ENCODE peak calls at places on chromosomes 1 and 21, in eight cellular contexts. One of them, this sample, is unnamed.

GRCh38 chr1:8443558-8444194 is 125.8 kb downstream of the SLC45A1 start:
- DNase-seq in HTR-8/SVneo: no peak
- DNase-seq in fibroblast of the aortic adventitia: peak; percentile 73
- DNase-seq in osteocyte: no peak
- DNase-seq in hepatocyte: no peak
- DNase-seq in activated T-cell treated with anti-CD3 and anti-CD28 coated beads for 1 hour: no peak
- DNase-seq in stimulated activated CD4-positive, alpha-beta T cell treated with anti-CD3 and anti-CD28 coated beads, Interleukin-4, amount 100 ng/mL, for 4 hours: no peak
- DNase-seq in HEK293T: no peak
- DNase-seq in this sample: no peak

GRCh38 chr1:209873067-209873810 is 45.5 kb downstream of the UTP25 start:
- DNase-seq in osteocyte: no peak
- DNase-seq in activated T-cell treated with anti-CD3 and anti-CD28 coated beads for 1 hour: no peak
- DNase-seq in fibroblast of the aortic adventitia: no peak
- DNase-seq in HEK293T: no peak
- DNase-seq in HTR-8/SVneo: no peak
- DNase-seq in hepatocyte: no peak
- DNase-seq in stimulated activated CD4-positive, alpha-beta T cell treated with anti-CD3 and anti-CD28 coated beads, Interleukin-4, amount 100 ng/mL, for 4 hours: no peak
- DNase-seq in this sample: no peak

GRCh38 chr1:44053394-44053793 is 22.1 kb upstream of the SLC6A9 start:
- DNase-seq in stimulated activated CD4-positive, alpha-beta T cell treated with anti-CD3 and anti-CD28 coated beads, Interleukin-4, amount 100 ng/mL, for 4 hours: no peak
- DNase-seq in fibroblast of the aortic adventitia: no peak
- DNase-seq in hepatocyte: no peak
- DNase-seq in HTR-8/SVneo: no peak
- DNase-seq in HEK293T: no peak
- DNase-seq in activated T-cell treated with anti-CD3 and anti-CD28 coated beads for 1 hour: no peak
- DNase-seq in osteocyte: no peak
- DNase-seq in this sample: no peak

GRCh38 chr1:160741597-160742348 is 2.7 kb downstream of the SLAMF7 start:
- DNase-seq in fibroblast of the aortic adventitia: no peak
- DNase-seq in stimulated activated CD4-positive, alpha-beta T cell treated with anti-CD3 and anti-CD28 coated beads, Interleukin-4, amount 100 ng/mL, for 4 hours: no peak
- DNase-seq in activated T-cell treated with anti-CD3 and anti-CD28 coated beads for 1 hour: no peak
- DNase-seq in HEK293T: no peak
- DNase-seq in osteocyte: no peak
- DNase-seq in HTR-8/SVneo: no peak
- DNase-seq in hepatocyte: no peak
- DNase-seq in this sample: no peak

GRCh38 chr1:114712987-114713386 is 3.6 kb downstream of the NRAS start:
- DNase-seq in activated T-cell treated with anti-CD3 and anti-CD28 coated beads for 1 hour: no peak
- DNase-seq in osteocyte: no peak
- DNase-seq in stimulated activated CD4-positive, alpha-beta T cell treated with anti-CD3 and anti-CD28 coated beads, Interleukin-4, amount 100 ng/mL, for 4 hours: no peak
- DNase-seq in fibroblast of the aortic adventitia: no peak
- DNase-seq in HTR-8/SVneo: no peak
- DNase-seq in hepatocyte: no peak
- DNase-seq in HEK293T: no peak
- DNase-seq in this sample: no peak

GRCh38 chr1:41475346-41475745 is 9.1 kb downstream of the EDN2 start:
- DNase-seq in stimulated activated CD4-positive, alpha-beta T cell treated with anti-CD3 and anti-CD28 coated beads, Interleukin-4, amount 100 ng/mL, for 4 hours: no peak
- DNase-seq in HEK293T: no peak
- DNase-seq in HTR-8/SVneo: no peak
- DNase-seq in osteocyte: no peak
- DNase-seq in activated T-cell treated with anti-CD3 and anti-CD28 coated beads for 1 hour: no peak
- DNase-seq in hepatocyte: no peak
- DNase-seq in fibroblast of the aortic adventitia: no peak
- DNase-seq in this sample: no peak

GRCh38 chr1:232462200-232462599 is 167.7 kb downstream of the SIPA1L2 start:
- DNase-seq in fibroblast of the aortic adventitia: no peak
- DNase-seq in hepatocyte: peak; percentile 23
- DNase-seq in osteocyte: no peak
- DNase-seq in HTR-8/SVneo: no peak
- DNase-seq in activated T-cell treated with anti-CD3 and anti-CD28 coated beads for 1 hour: no peak
- DNase-seq in stimulated activated CD4-positive, alpha-beta T cell treated with anti-CD3 and anti-CD28 coated beads, Interleukin-4, amount 100 ng/mL, for 4 hours: no peak
- DNase-seq in HEK293T: no peak
- DNase-seq in this sample: no peak

GRCh38 chr1:233624289-233624688 is 10.4 kb downstream of the KCNK1 start:
- DNase-seq in activated T-cell treated with anti-CD3 and anti-CD28 coated beads for 1 hour: no peak
- DNase-seq in hepatocyte: no peak
- DNase-seq in HEK293T: no peak
- DNase-seq in HTR-8/SVneo: no peak
- DNase-seq in fibroblast of the aortic adventitia: no peak
- DNase-seq in stimulated activated CD4-positive, alpha-beta T cell treated with anti-CD3 and anti-CD28 coated beads, Interleukin-4, amount 100 ng/mL, for 4 hours: no peak
- DNase-seq in osteocyte: no peak
- DNase-seq in this sample: no peak

GRCh38 chr1:53139911-53140310 is 2.5 kb downstream of the SLC1A7 start:
- DNase-seq in stimulated activated CD4-positive, alpha-beta T cell treated with anti-CD3 and anti-CD28 coated beads, Interleukin-4, amount 100 ng/mL, for 4 hours: no peak
- DNase-seq in HTR-8/SVneo: no peak
- DNase-seq in osteocyte: no peak
- DNase-seq in fibroblast of the aortic adventitia: peak; percentile 97
- DNase-seq in hepatocyte: no peak
- DNase-seq in HEK293T: no peak
- DNase-seq in activated T-cell treated with anti-CD3 and anti-CD28 coated beads for 1 hour: no peak
- DNase-seq in this sample: no peak

GRCh38 chr1:13992489-13993285 is 292.7 kb downstream of the PRDM2 start:
- DNase-seq in HEK293T: no peak
- DNase-seq in HTR-8/SVneo: no peak
- DNase-seq in hepatocyte: no peak
- DNase-seq in activated T-cell treated with anti-CD3 and anti-CD28 coated beads for 1 hour: no peak
- DNase-seq in fibroblast of the aortic adventitia: peak; percentile 8
- DNase-seq in stimulated activated CD4-positive, alpha-beta T cell treated with anti-CD3 and anti-CD28 coated beads, Interleukin-4, amount 100 ng/mL, for 4 hours: no peak
- DNase-seq in osteocyte: no peak
- DNase-seq in this sample: no peak

GRCh38 chr21:14403681-14404318 is 20.9 kb upstream of the HSPA13 start:
- DNase-seq in hepatocyte: peak; percentile 47
- DNase-seq in stimulated activated CD4-positive, alpha-beta T cell treated with anti-CD3 and anti-CD28 coated beads, Interleukin-4, amount 100 ng/mL, for 4 hours: no peak
- DNase-seq in HTR-8/SVneo: peak; percentile 23
- DNase-seq in HEK293T: peak; percentile 42
- DNase-seq in osteocyte: no peak
- DNase-seq in activated T-cell treated with anti-CD3 and anti-CD28 coated beads for 1 hour: no peak
- DNase-seq in fibroblast of the aortic adventitia: peak; percentile 57
- DNase-seq in this sample: no peak

GRCh38 chr1:74842726-74843125 is 109.8 kb downstream of the TYW3 start:
- DNase-seq in osteocyte: no peak
- DNase-seq in hepatocyte: no peak
- DNase-seq in activated T-cell treated with anti-CD3 and anti-CD28 coated beads for 1 hour: no peak
- DNase-seq in stimulated activated CD4-positive, alpha-beta T cell treated with anti-CD3 and anti-CD28 coated beads, Interleukin-4, amount 100 ng/mL, for 4 hours: no peak
- DNase-seq in fibroblast of the aortic adventitia: no peak
- DNase-seq in HEK293T: no peak
- DNase-seq in HTR-8/SVneo: no peak
- DNase-seq in this sample: no peak

GRCh38 chr1:243791586-243792267 is 58.3 kb downstream of the AKT3 start:
- DNase-seq in HEK293T: no peak
- DNase-seq in osteocyte: no peak
- DNase-seq in HTR-8/SVneo: no peak
- DNase-seq in hepatocyte: no peak
- DNase-seq in stimulated activated CD4-positive, alpha-beta T cell treated with anti-CD3 and anti-CD28 coated beads, Interleukin-4, amount 100 ng/mL, for 4 hours: no peak
- DNase-seq in activated T-cell treated with anti-CD3 and anti-CD28 coated beads for 1 hour: no peak
- DNase-seq in fibroblast of the aortic adventitia: no peak
- DNase-seq in this sample: no peak